ENCODE peak calls at places on chromosome 19, in four cellular contexts. One of them, this sample, is unnamed.

GRCh38 chr19:50695251-50696064 is 24.1 kb downstream of the SHANK1 start:
- DNase-seq in HepG2: no peak
- DNase-seq in iPS DF 6.9: no peak
- DNase-seq in neural progenitor cell: peak
- DNase-seq in this sample: peak

GRCh38 chr19:9636018-9636417 is 15.0 kb upstream of the ZNF561 start:
- DNase-seq in iPS DF 6.9: no peak
- DNase-seq in HepG2: no peak
- DNase-seq in neural progenitor cell: no peak
- DNase-seq in this sample: no peak

GRCh38 chr19:10061717-10062310 is 24.3 kb upstream of the SHFL start:
- DNase-seq in iPS DF 6.9: no peak
- DNase-seq in neural progenitor cell: peak
- DNase-seq in HepG2: no peak
- DNase-seq in this sample: no peak

GRCh38 chr19:44608391-44608821 is 5.0 kb upstream of the IGSF23 start:
- DNase-seq in HepG2: no peak
- DNase-seq in neural progenitor cell: no peak
- DNase-seq in iPS DF 6.9: no peak
- DNase-seq in this sample: peak

GRCh38 chr19:38319421-38320258 is at the start of gene KCNK6:
- DNase-seq in neural progenitor cell: peak
- DNase-seq in iPS DF 6.9: no peak
- DNase-seq in HepG2: no peak
- DNase-seq in this sample: no peak

GRCh38 chr19:46408611-46409039 is 4.7 kb downstream of the CCDC8 start:
- DNase-seq in iPS DF 6.9: no peak
- DNase-seq in HepG2: peak
- DNase-seq in neural progenitor cell: peak
- DNase-seq in this sample: no peak

GRCh38 chr19:18832331-18833140 is 777 bp downstream of the UPF1 start:
- DNase-seq in neural progenitor cell: peak
- DNase-seq in iPS DF 6.9: no peak
- DNase-seq in HepG2: peak
- DNase-seq in this sample: no peak

GRCh38 chr19:8310342-8311055 is 2.3 kb upstream of the CD320 start:
- DNase-seq in neural progenitor cell: no peak
- DNase-seq in HepG2: no peak
- DNase-seq in iPS DF 6.9: no peak
- DNase-seq in this sample: no peak

GRCh38 chr19:41821003-41821735 is 23.3 kb downstream of the LYPD4 start:
- DNase-seq in HepG2: peak
- DNase-seq in iPS DF 6.9: peak
- DNase-seq in neural progenitor cell: peak
- DNase-seq in this sample: peak

GRCh38 chr19:17797397-17798201 is 2.7 kb downstream of the B3GNT3 start:
- DNase-seq in neural progenitor cell: peak
- DNase-seq in HepG2: peak
- DNase-seq in iPS DF 6.9: no peak
- DNase-seq in this sample: no peak

GRCh38 chr19:4697304-4697703 is 26.3 kb downstream of the DPP9 start:
- DNase-seq in iPS DF 6.9: no peak
- DNase-seq in neural progenitor cell: no peak
- DNase-seq in HepG2: no peak
- DNase-seq in this sample: no peak

GRCh38 chr19:16157601-16158000 is 14.1 kb downstream of the HSH2D start:
- DNase-seq in neural progenitor cell: no peak
- DNase-seq in iPS DF 6.9: no peak
- DNase-seq in HepG2: no peak
- DNase-seq in this sample: no peak

GRCh38 chr19:17739121-17739875 is 12.0 kb upstream of the FCHO1 start:
- DNase-seq in neural progenitor cell: no peak
- DNase-seq in iPS DF 6.9: no peak
- DNase-seq in HepG2: no peak
- DNase-seq in this sample: peak

DNA sequence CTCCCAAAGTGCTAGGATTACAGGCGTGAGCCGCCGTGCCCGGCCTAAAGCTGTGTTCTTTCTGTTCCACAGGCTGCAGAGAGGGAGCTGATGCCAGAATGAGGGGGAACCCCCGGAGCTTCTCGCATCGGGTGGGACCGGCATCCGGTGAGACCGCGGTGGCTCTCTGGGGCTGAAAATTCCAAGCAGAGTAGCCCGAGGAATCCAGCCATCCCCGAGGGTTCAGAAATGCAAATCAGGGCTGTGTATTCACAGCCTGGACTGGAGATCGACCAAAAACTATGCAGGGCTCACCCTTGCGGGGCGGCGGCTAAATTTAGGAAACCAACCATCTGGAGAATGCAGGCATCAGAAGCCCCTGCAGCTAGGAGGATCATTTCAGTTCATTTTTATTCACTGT is 99.2 kb downstream of the GNG7 start:
- DNase-seq in HepG2: no peak
- DNase-seq in neural progenitor cell: peak
- DNase-seq in iPS DF 6.9: no peak
- DNase-seq in this sample: no peak
- H3K27ac ChIP-seq in HepG2: no peak
- H3K27ac ChIP-seq in neural progenitor cell: no peak
- H3K27ac ChIP-seq in iPS DF 6.9: no peak
- H3K27ac ChIP-seq in this sample: peak

GRCh38 chr19:49672131-49672919 is 4.7 kb upstream of the PRMT1 start:
- DNase-seq in HepG2: peak
- DNase-seq in iPS DF 6.9: no peak
- DNase-seq in neural progenitor cell: peak
- DNase-seq in this sample: peak
- H3K27ac ChIP-seq in HepG2: peak
- H3K27ac ChIP-seq in iPS DF 6.9: no peak
- H3K27ac ChIP-seq in neural progenitor cell: no peak
- H3K27ac ChIP-seq in this sample: peak

GRCh38 chr19:6724631-6725185 is 4.3 kb upstream of the C3 start:
- DNase-seq in iPS DF 6.9: no peak
- DNase-seq in neural progenitor cell: no peak
- DNase-seq in HepG2: no peak
- DNase-seq in this sample: no peak
- H3K27ac ChIP-seq in iPS DF 6.9: no peak
- H3K27ac ChIP-seq in neural progenitor cell: no peak
- H3K27ac ChIP-seq in HepG2: peak
- H3K27ac ChIP-seq in this sample: no peak

GRCh38 chr19:32718286-32718685 is 1.3 kb upstream of the TDRD12 start:
- DNase-seq in iPS DF 6.9: no peak
- DNase-seq in neural progenitor cell: no peak
- DNase-seq in HepG2: no peak
- DNase-seq in this sample: no peak
- H3K27ac ChIP-seq in iPS DF 6.9: no peak
- H3K27ac ChIP-seq in neural progenitor cell: no peak
- H3K27ac ChIP-seq in HepG2: no peak
- H3K27ac ChIP-seq in this sample: no peak

DNA sequence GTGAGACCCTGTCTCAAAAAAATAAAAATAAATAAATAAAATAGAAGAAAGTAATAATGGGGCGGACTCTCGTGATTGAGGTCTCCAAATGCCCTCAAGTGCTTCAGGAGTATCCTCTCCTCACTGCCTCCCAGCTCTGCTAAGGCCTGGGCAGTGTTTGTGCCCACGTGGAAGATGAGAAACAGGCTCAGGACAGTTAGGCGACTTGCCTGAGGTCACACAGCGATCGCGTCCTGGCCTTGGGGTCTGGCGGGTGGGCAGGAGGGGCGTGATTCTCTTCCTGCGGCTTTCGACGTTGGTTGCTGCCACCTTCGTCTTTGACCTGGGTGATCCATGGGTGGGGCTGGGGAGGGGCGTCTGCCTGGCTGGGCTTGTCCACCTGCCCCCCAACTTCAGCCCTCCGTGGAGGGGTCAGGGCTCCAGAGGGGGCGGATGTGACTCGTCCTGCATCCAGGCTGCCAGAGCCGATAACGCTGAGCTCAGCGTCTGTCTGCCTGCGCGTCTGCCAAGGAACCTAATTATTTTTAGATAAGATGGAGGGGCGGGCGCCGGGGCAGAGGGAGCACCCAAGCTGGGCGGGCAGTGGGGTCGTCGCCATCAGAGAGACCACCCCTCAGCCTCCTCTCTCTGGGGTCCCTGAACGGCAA is 56.9 kb downstream of the NFIC start:
- DNase-seq in neural progenitor cell: no peak
- DNase-seq in iPS DF 6.9: no peak
- DNase-seq in HepG2: no peak
- DNase-seq in this sample: no peak
- H3K27ac ChIP-seq in neural progenitor cell: no peak
- H3K27ac ChIP-seq in iPS DF 6.9: no peak
- H3K27ac ChIP-seq in HepG2: no peak
- H3K27ac ChIP-seq in this sample: no peak

GRCh38 chr19:940591-941291 is 14.9 kb downstream of the ARID3A start:
- DNase-seq in iPS DF 6.9: no peak
- DNase-seq in HepG2: no peak
- DNase-seq in neural progenitor cell: no peak
- DNase-seq in this sample: peak
- H3K27ac ChIP-seq in iPS DF 6.9: no peak
- H3K27ac ChIP-seq in HepG2: no peak
- H3K27ac ChIP-seq in neural progenitor cell: no peak
- H3K27ac ChIP-seq in this sample: peak

This sample was measured in A673.